ENCODE peak calls at places on chromosome 16, in four cellular contexts. One of them, this sample, is unnamed.

GRCh38 chr16:75250089-75250808 is 1.2 kb downstream of the BCAR1 start:
- DNase-seq in breast epithelium: no peak
- DNase-seq in A549: peak; percentile 63
- DNase-seq in CD4-positive, CD25-positive, alpha-beta regulatory T cell: no peak
- DNase-seq in this sample: no peak

GRCh38 chr16:76038097-76038496 is 239.1 kb upstream of the CNTNAP4 start:
- DNase-seq in breast epithelium: no peak
- DNase-seq in A549: no peak
- DNase-seq in CD4-positive, CD25-positive, alpha-beta regulatory T cell: no peak
- DNase-seq in this sample: no peak

GRCh38 chr16:48409839-48410610 is 24.8 kb upstream of the SIAH1 start:
- DNase-seq in breast epithelium: no peak
- DNase-seq in A549: peak; percentile 72
- DNase-seq in CD4-positive, CD25-positive, alpha-beta regulatory T cell: no peak
- DNase-seq in this sample: peak; percentile 72

GRCh38 chr16:72612271-72612670 is 435.7 kb downstream of the ZFHX3 start:
- DNase-seq in breast epithelium: no peak
- DNase-seq in A549: no peak
- DNase-seq in CD4-positive, CD25-positive, alpha-beta regulatory T cell: no peak
- DNase-seq in this sample: no peak

GRCh38 chr16:6106061-6106460 is 1008.5 kb upstream of the EEF2KMT start:
- DNase-seq in breast epithelium: no peak
- DNase-seq in A549: no peak
- DNase-seq in CD4-positive, CD25-positive, alpha-beta regulatory T cell: no peak
- DNase-seq in this sample: no peak

GRCh38 chr16:7086842-7087616 is 245.6 kb upstream of the RBFOX1 start:
- DNase-seq in breast epithelium: no peak
- DNase-seq in A549: no peak
- DNase-seq in CD4-positive, CD25-positive, alpha-beta regulatory T cell: no peak
- DNase-seq in this sample: no peak

GRCh38 chr16:25747160-25747758 is 55.5 kb downstream of the HS3ST4 start:
- DNase-seq in breast epithelium: no peak
- DNase-seq in A549: no peak
- DNase-seq in CD4-positive, CD25-positive, alpha-beta regulatory T cell: no peak
- DNase-seq in this sample: no peak

GRCh38 chr16:29818082-29818481 is 2.1 kb downstream of the PAGR1 start:
- DNase-seq in breast epithelium: no peak
- DNase-seq in A549: no peak
- DNase-seq in CD4-positive, CD25-positive, alpha-beta regulatory T cell: no peak
- DNase-seq in this sample: no peak

GRCh38 chr16:23286131-23286532 is 16.0 kb upstream of the SCNN1B start:
- DNase-seq in breast epithelium: no peak
- DNase-seq in A549: no peak
- DNase-seq in CD4-positive, CD25-positive, alpha-beta regulatory T cell: no peak
- DNase-seq in this sample: peak; percentile 97

GRCh38 chr16:11968577-11968976 is 3.6 kb downstream of the TNFRSF17 start:
- DNase-seq in breast epithelium: no peak
- DNase-seq in A549: no peak
- DNase-seq in CD4-positive, CD25-positive, alpha-beta regulatory T cell: no peak
- DNase-seq in this sample: no peak

GRCh38 chr16:30644334-30644830 is 6.4 kb upstream of the PRR14 start:
- DNase-seq in breast epithelium: no peak
- DNase-seq in A549: no peak
- DNase-seq in CD4-positive, CD25-positive, alpha-beta regulatory T cell: no peak
- DNase-seq in this sample: no peak

GRCh38 chr16:56742030-56742984 is 12.4 kb downstream of the NUP93 start:
- DNase-seq in breast epithelium: no peak
- DNase-seq in A549: no peak
- DNase-seq in CD4-positive, CD25-positive, alpha-beta regulatory T cell: no peak
- DNase-seq in this sample: peak; percentile 79

GRCh38 chr16:87202346-87202745 is 114.8 kb downstream of the C16orf95 start:
- DNase-seq in breast epithelium: no peak
- DNase-seq in A549: no peak
- DNase-seq in CD4-positive, CD25-positive, alpha-beta regulatory T cell: no peak
- DNase-seq in this sample: no peak

GRCh38 chr16:27980919-27981670 is 82.4 kb downstream of the GSG1L start:
- DNase-seq in breast epithelium: no peak
- DNase-seq in A549: no peak
- DNase-seq in CD4-positive, CD25-positive, alpha-beta regulatory T cell: no peak
- DNase-seq in this sample: no peak

GRCh38 chr16:7025616-7026190 is 306.9 kb upstream of the RBFOX1 start:
- DNase-seq in breast epithelium: peak; percentile 65
- DNase-seq in A549: peak; percentile 25
- DNase-seq in CD4-positive, CD25-positive, alpha-beta regulatory T cell: no peak
- DNase-seq in this sample: no peak

GRCh38 chr16:4689091-4689671 is 4.2 kb upstream of the NUDT16L1 start:
- DNase-seq in breast epithelium: no peak
- DNase-seq in A549: no peak
- DNase-seq in CD4-positive, CD25-positive, alpha-beta regulatory T cell: no peak
- DNase-seq in this sample: no peak

GRCh38 chr16:71709231-71709781 is 15.2 kb downstream of the PHLPP2 start:
- DNase-seq in breast epithelium: no peak
- DNase-seq in A549: no peak
- DNase-seq in CD4-positive, CD25-positive, alpha-beta regulatory T cell: no peak
- DNase-seq in this sample: peak; percentile 41

GRCh38 chr16:81443688-81444447 is 740 bp upstream of the CMIP start:
- DNase-seq in breast epithelium: peak; percentile 58
- DNase-seq in A549: no peak
- DNase-seq in CD4-positive, CD25-positive, alpha-beta regulatory T cell: no peak
- DNase-seq in this sample: no peak

GRCh38 chr16:25679468-25680010 is 12.2 kb upstream of the HS3ST4 start:
- DNase-seq in breast epithelium: no peak
- DNase-seq in A549: no peak
- DNase-seq in CD4-positive, CD25-positive, alpha-beta regulatory T cell: no peak
- DNase-seq in this sample: no peak

GRCh38 chr16:86998196-86999001 is 318.8 kb downstream of the C16orf95 start:
- DNase-seq in breast epithelium: no peak
- DNase-seq in A549: no peak
- DNase-seq in CD4-positive, CD25-positive, alpha-beta regulatory T cell: no peak
- DNase-seq in this sample: no peak

GRCh38 chr16:11135167-11135973 is 120.6 kb downstream of the SOCS1 start:
- DNase-seq in breast epithelium: no peak
- DNase-seq in A549: no peak
- DNase-seq in CD4-positive, CD25-positive, alpha-beta regulatory T cell: no peak
- DNase-seq in this sample: peak; percentile 61

GRCh38 chr16:75235721-75236193 is 15.7 kb downstream of the BCAR1 start:
- DNase-seq in breast epithelium: no peak
- DNase-seq in A549: no peak
- DNase-seq in CD4-positive, CD25-positive, alpha-beta regulatory T cell: no peak
- DNase-seq in this sample: no peak

GRCh38 chr16:77584205-77584859 is 138.0 kb upstream of the NUDT7 start:
- DNase-seq in breast epithelium: no peak
- DNase-seq in A549: peak; percentile 43
- DNase-seq in CD4-positive, CD25-positive, alpha-beta regulatory T cell: peak; percentile 46
- DNase-seq in this sample: peak; percentile 47

GRCh38 chr16:72934661-72935403 is 113.1 kb downstream of the ZFHX3 start:
- DNase-seq in breast epithelium: no peak
- DNase-seq in A549: no peak
- DNase-seq in CD4-positive, CD25-positive, alpha-beta regulatory T cell: no peak
- DNase-seq in this sample: no peak

GRCh38 chr16:83137326-83137770 is 510.6 kb downstream of the CDH13 start:
- DNase-seq in breast epithelium: no peak
- DNase-seq in A549: no peak
- DNase-seq in CD4-positive, CD25-positive, alpha-beta regulatory T cell: peak; percentile 58
- DNase-seq in this sample: peak; percentile 58

GRCh38 chr16:28977703-28978641 is 3.4 kb downstream of the SPNS1 start:
- DNase-seq in breast epithelium: no peak
- DNase-seq in A549: peak; percentile 25
- DNase-seq in CD4-positive, CD25-positive, alpha-beta regulatory T cell: peak; percentile 46
- DNase-seq in this sample: no peak

GRCh38 chr16:50251375-50252081 is 14.8 kb upstream of the ADCY7 start:
- DNase-seq in breast epithelium: no peak
- DNase-seq in A549: no peak
- DNase-seq in CD4-positive, CD25-positive, alpha-beta regulatory T cell: no peak
- DNase-seq in this sample: peak; percentile 83

GRCh38 chr16:10935491-10935890 is 6.8 kb downstream of the DEXI start:
- DNase-seq in breast epithelium: no peak
- DNase-seq in A549: no peak
- DNase-seq in CD4-positive, CD25-positive, alpha-beta regulatory T cell: no peak
- DNase-seq in this sample: no peak

GRCh38 chr16:56852968-56853367 is 12.0 kb upstream of the SLC12A3 start:
- DNase-seq in breast epithelium: no peak
- DNase-seq in A549: no peak
- DNase-seq in CD4-positive, CD25-positive, alpha-beta regulatory T cell: no peak
- DNase-seq in this sample: no peak

GRCh38 chr16:50395763-50396710 is 27.2 kb upstream of the BRD7 start:
- DNase-seq in breast epithelium: no peak
- DNase-seq in A549: no peak
- DNase-seq in CD4-positive, CD25-positive, alpha-beta regulatory T cell: peak; percentile 50
- DNase-seq in this sample: no peak

GRCh38 chr16:81275795-81276194 is 37.3 kb downstream of the BCO1 start:
- DNase-seq in breast epithelium: no peak
- DNase-seq in A549: no peak
- DNase-seq in CD4-positive, CD25-positive, alpha-beta regulatory T cell: no peak
- DNase-seq in this sample: no peak

GRCh38 chr16:66375451-66375850 is 9.0 kb downstream of the CDH5 start:
- DNase-seq in breast epithelium: no peak
- DNase-seq in A549: no peak
- DNase-seq in CD4-positive, CD25-positive, alpha-beta regulatory T cell: no peak
- DNase-seq in this sample: no peak

GRCh38 chr16:79605999-79606398 is 5.5 kb upstream of the MAF start:
- DNase-seq in breast epithelium: no peak
- DNase-seq in A549: peak; percentile 31
- DNase-seq in CD4-positive, CD25-positive, alpha-beta regulatory T cell: no peak
- DNase-seq in this sample: peak; percentile 80

GRCh38 chr16:68013440-68013839 is 2.3 kb downstream of the DPEP2NB start:
- DNase-seq in breast epithelium: no peak
- DNase-seq in A549: no peak
- DNase-seq in CD4-positive, CD25-positive, alpha-beta regulatory T cell: peak; percentile 64
- DNase-seq in this sample: peak; percentile 41

GRCh38 chr16:7313170-7313569 is 19.5 kb upstream of the RBFOX1 start:
- DNase-seq in breast epithelium: no peak
- DNase-seq in A549: no peak
- DNase-seq in CD4-positive, CD25-positive, alpha-beta regulatory T cell: no peak
- DNase-seq in this sample: no peak

GRCh38 chr16:27229891-27230470 is 26.7 kb downstream of the KDM8 start:
- DNase-seq in breast epithelium: no peak
- DNase-seq in A549: no peak
- DNase-seq in CD4-positive, CD25-positive, alpha-beta regulatory T cell: no peak
- DNase-seq in this sample: no peak

GRCh38 chr16:85448557-85449194 is 164.4 kb upstream of the GSE1 start:
- DNase-seq in breast epithelium: peak; percentile 78
- DNase-seq in A549: no peak
- DNase-seq in CD4-positive, CD25-positive, alpha-beta regulatory T cell: peak; percentile 34
- DNase-seq in this sample: no peak
- H3K4me3 ChIP-seq in breast epithelium: no peak overlapping the region
- H3K4me3 ChIP-seq in A549: no peak overlapping the region
- H3K4me3 ChIP-seq in CD4-positive, CD25-positive, alpha-beta regulatory T cell: no peak overlapping the region
- H3K4me3 ChIP-seq in this sample: no peak overlapping the region

GRCh38 chr16:58198739-58199411 is 969 bp upstream of the CSNK2A2 start:
- DNase-seq in breast epithelium: no peak
- DNase-seq in A549: no peak
- DNase-seq in CD4-positive, CD25-positive, alpha-beta regulatory T cell: no peak
- DNase-seq in this sample: no peak
- H3K27ac ChIP-seq in breast epithelium: no peak overlapping the region
- H3K27ac ChIP-seq in A549: peak overlapping the region; percentile 97
- H3K27ac ChIP-seq in CD4-positive, CD25-positive, alpha-beta regulatory T cell: no peak overlapping the region
- H3K27ac ChIP-seq in this sample: no peak overlapping the region

GRCh38 chr16:61926766-61927165 is 109.5 kb downstream of the CDH8 start:
- DNase-seq in breast epithelium: no peak
- DNase-seq in A549: no peak
- DNase-seq in CD4-positive, CD25-positive, alpha-beta regulatory T cell: no peak
- DNase-seq in this sample: no peak
- H3K4me3 ChIP-seq in breast epithelium: no peak overlapping the region
- H3K4me3 ChIP-seq in A549: no peak overlapping the region
- H3K4me3 ChIP-seq in CD4-positive, CD25-positive, alpha-beta regulatory T cell: no peak overlapping the region
- H3K4me3 ChIP-seq in this sample: no peak overlapping the region

DNA sequence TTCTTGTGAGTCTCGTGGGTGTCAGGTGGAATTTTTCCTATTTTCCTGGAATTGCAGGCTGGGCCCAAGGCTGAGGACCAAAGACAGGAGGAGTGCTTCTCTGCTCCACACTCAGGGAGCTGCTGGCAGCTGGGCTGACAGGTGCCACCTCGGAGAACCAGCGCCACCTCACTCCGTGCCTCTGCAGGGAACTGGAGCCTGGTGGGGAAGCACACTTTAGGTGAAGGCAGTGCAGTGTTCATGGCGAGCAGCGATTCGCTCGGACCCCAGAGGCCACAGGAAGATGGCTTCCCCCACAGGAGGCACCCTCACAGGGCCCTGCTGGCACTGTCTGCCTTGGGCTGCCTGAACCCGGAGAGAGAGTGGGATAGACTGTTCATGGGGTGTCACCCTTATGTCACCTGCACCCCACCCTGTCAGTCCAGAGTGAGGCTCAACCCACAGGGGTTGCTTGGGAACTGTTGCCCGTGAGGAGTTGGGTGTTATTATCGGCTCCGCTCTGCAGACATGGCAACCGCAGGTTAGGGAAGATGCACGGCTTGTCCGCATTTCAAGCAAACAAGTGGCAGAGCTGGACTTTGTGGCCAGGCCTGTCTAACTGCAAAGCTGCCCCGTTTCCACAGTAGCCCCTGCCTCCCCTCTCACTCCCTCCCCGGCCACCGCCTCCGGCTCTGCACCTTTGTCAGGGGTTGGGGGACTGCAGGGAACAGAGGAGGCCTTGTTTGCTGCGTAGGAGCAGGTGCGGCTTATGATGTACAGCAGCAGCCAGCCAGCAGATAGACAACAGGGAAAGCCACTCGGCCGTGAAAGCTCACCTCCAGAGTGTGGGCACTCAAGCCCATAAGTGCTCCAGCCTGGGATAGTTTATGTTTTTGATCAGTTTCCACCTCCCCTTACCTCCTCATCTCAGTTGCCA is 15.5 kb downstream of the TBC1D24 start:
- DNase-seq in breast epithelium: no peak
- DNase-seq in A549: no peak
- DNase-seq in CD4-positive, CD25-positive, alpha-beta regulatory T cell: no peak
- DNase-seq in this sample: no peak
- H3K27ac ChIP-seq in breast epithelium: no peak overlapping the region
- H3K27ac ChIP-seq in A549: no peak overlapping the region
- H3K27ac ChIP-seq in CD4-positive, CD25-positive, alpha-beta regulatory T cell: no peak overlapping the region
- H3K27ac ChIP-seq in this sample: no peak overlapping the region

GRCh38 chr16:88977845-88978607 is 1.0 kb upstream of the CBFA2T3 start:
- DNase-seq in breast epithelium: no peak
- DNase-seq in A549: no peak
- DNase-seq in CD4-positive, CD25-positive, alpha-beta regulatory T cell: no peak
- DNase-seq in this sample: no peak

GRCh38 chr16:88975511-88976061 is 1.4 kb downstream of the CBFA2T3 start:
- DNase-seq in breast epithelium: no peak
- DNase-seq in A549: no peak
- DNase-seq in CD4-positive, CD25-positive, alpha-beta regulatory T cell: no peak
- DNase-seq in this sample: no peak

GRCh38 chr16:88977028-88977844 is at the start of gene CBFA2T3:
- DNase-seq in breast epithelium: peak; percentile 57
- DNase-seq in A549: no peak
- DNase-seq in CD4-positive, CD25-positive, alpha-beta regulatory T cell: no peak
- DNase-seq in this sample: no peak

GRCh38 chr16:88974641-88975215 is 2.3 kb downstream of the CBFA2T3 start:
- DNase-seq in breast epithelium: no peak
- DNase-seq in A549: no peak
- DNase-seq in CD4-positive, CD25-positive, alpha-beta regulatory T cell: no peak
- DNase-seq in this sample: no peak

GRCh38 chr16:88976359-88977027 is 514 bp downstream of the CBFA2T3 start:
- DNase-seq in breast epithelium: no peak
- DNase-seq in A549: no peak
- DNase-seq in CD4-positive, CD25-positive, alpha-beta regulatory T cell: no peak
- DNase-seq in this sample: no peak
- H3K4me3 ChIP-seq in breast epithelium: peak overlapping the region; percentile 15
- H3K4me3 ChIP-seq in A549: no peak overlapping the region
- H3K4me3 ChIP-seq in CD4-positive, CD25-positive, alpha-beta regulatory T cell: no peak overlapping the region
- H3K4me3 ChIP-seq in this sample: no peak overlapping the region

This sample was measured in mammary epithelial cell.